ENCODE peak calls at places on chromosomes 3 and 15, in seven cellular contexts. Q, M, O, P, C, B and X are unnamed samples.

GRCh38 chr15:42919794-42920280 is 741 bp downstream of the TTBK2 start:
- DNase-seq in B (peak), M (no peak), O (no peak), P (no peak), C (no peak), Q (peak), X (peak)

GRCh38 chr15:35713733-35714132 is 167.8 kb upstream of the DPH6 start:
- DNase-seq in O (peak), C (no peak), B (no peak), P (no peak), Q (no peak), M (peak), X (peak)

GRCh38 chr3:107796786-107797185 is 274.0 kb downstream of the BBX start:
- DNase-seq in Q (no peak), P (no peak), M (peak), B (no peak), O (peak), C (no peak), X (peak)

GRCh38 chr3:176776622-176777021 is 420.7 kb downstream of the TBL1XR1 start:
- DNase-seq in M (no peak), Q (no peak), B (no peak), O (no peak), C (no peak), P (no peak), X (no peak)

GRCh38 chr3:45760878-45761711 is 35.2 kb downstream of the SLC6A20 start:
- DNase-seq in O (peak), Q (peak), M (peak), B (peak), C (no peak), P (peak), X (peak)

GRCh38 chr15:50825946-50826345 is 60.4 kb upstream of the SPPL2A start:
- DNase-seq in Q (no peak), P (no peak), B (no peak), M (no peak), O (no peak), C (no peak), X (no peak)

GRCh38 chr3:181985386-181985785 is 273.7 kb downstream of the SOX2 start:
- DNase-seq in M (no peak), Q (no peak), C (no peak), B (no peak), P (no peak), O (no peak), X (no peak)

GRCh38 chr3:46280105-46280797 is 38.0 kb downstream of the CCR3 start:
- DNase-seq in P (peak), M (peak), Q (no peak), C (peak), B (peak), O (peak), X (peak)

GRCh38 chr15:101115887-101116680 is 135.8 kb downstream of the CHSY1 start:
- DNase-seq in P (no peak), Q (no peak), C (no peak), B (no peak), M (no peak), O (no peak), X (no peak)

GRCh38 chr3:14225421-14225820 is 46.8 kb downstream of the LSM3 start:
- DNase-seq in P (no peak), O (no peak), C (no peak), B (no peak), M (no peak), Q (no peak), X (no peak)

GRCh38 chr3:129611812-129612349 is 5.4 kb upstream of the PLXND1 start:
- DNase-seq in M (no peak), P (no peak), C (no peak), Q (no peak), O (no peak), B (no peak), X (no peak)

GRCh38 chr3:4052691-4053090 is 250.5 kb upstream of the SETMAR start:
- DNase-seq in O (no peak), P (no peak), B (no peak), C (no peak), M (no peak), Q (no peak), X (no peak)

GRCh38 chr3:61846488-61846887 is 285.1 kb downstream of the PTPRG start:
- DNase-seq in P (no peak), C (no peak), B (no peak), Q (no peak), M (no peak), O (no peak), X (no peak)